ENCODE peak calls at places on chromosomes 1 and 21, in six cellular contexts. F, A, M, W, Y and P are unnamed samples.

GRCh38 chr21:19123053-19123452 is 719.5 kb upstream of the TMPRSS15 start:
- DNase-seq in F (no peak), A (no peak), M (no peak), W (no peak), Y (no peak), P (no peak)

GRCh38 chr1:92754000-92754787 is 30.7 kb downstream of the EVI5 start:
- DNase-seq in F (peak; percentile 80), A (no peak), M (no peak), W (no peak), Y (peak; percentile 84), P (peak; percentile 81)

GRCh38 chr1:246001142-246001812 is 505.8 kb downstream of the SMYD3 start:
- DNase-seq in F (peak; percentile 71), A (no peak), M (no peak), W (no peak), Y (peak; percentile 90), P (peak; percentile 89)

GRCh38 chr1:160046494-160047115 is 14.8 kb upstream of the PIGM start:
- DNase-seq in F (peak; percentile 36), A (peak; percentile 61), M (no peak), W (peak; percentile 48), Y (no peak), P (no peak)

GRCh38 chr1:42164551-42165420 is at the start of gene GUCA2A:
- DNase-seq in F (no peak), A (peak; percentile 89), M (peak; percentile 70), W (peak; percentile 40), Y (no peak), P (no peak)

GRCh38 chr1:101264699-101265098 is 27.9 kb downstream of the S1PR1 start:
- DNase-seq in F (no peak), A (no peak), M (no peak), W (no peak), Y (no peak), P (peak; percentile 29)

GRCh38 chr1:230915079-230915478 is 46.8 kb upstream of the C1orf198 start:
- DNase-seq in F (no peak), A (no peak), M (no peak), W (peak; percentile 74), Y (peak; percentile 21), P (no peak)

GRCh38 chr1:55252942-55253589 is 37.9 kb upstream of the USP24 start:
- DNase-seq in F (no peak), A (no peak), M (no peak), W (no peak), Y (no peak), P (no peak)

GRCh38 chr21:40176732-40177131 is 309.5 kb downstream of the PCP4 start:
- DNase-seq in F (no peak), A (no peak), M (no peak), W (no peak), Y (no peak), P (no peak)

GRCh38 chr1:56644941-56645662 is at the start of gene PRKAA2:
- DNase-seq in F (peak; percentile 14), A (peak; percentile 56), M (peak; percentile 80), W (peak; percentile 81), Y (no peak), P (no peak)

GRCh38 chr1:183986941-183987340 is 50.6 kb downstream of the COLGALT2 start:
- DNase-seq in F (no peak), A (no peak), M (no peak), W (no peak), Y (no peak), P (peak; percentile 27)

GRCh38 chr1:153359241-153359640 is 1.6 kb downstream of the S100A9 start:
- DNase-seq in F (no peak), A (no peak), M (no peak), W (no peak), Y (no peak), P (no peak)

GRCh38 chr1:25017436-25018109 is 87.5 kb upstream of the RUNX3 start:
- DNase-seq in F (no peak), A (no peak), M (no peak), W (no peak), Y (no peak), P (no peak)

GRCh38 chr1:76835203-76835602 is 32.1 kb upstream of the ST6GALNAC5 start:
- DNase-seq in F (no peak), A (no peak), M (no peak), W (no peak), Y (peak; percentile 77), P (no peak)

GRCh38 chr1:229254910-229255541 is 15.9 kb upstream of the RAB4A start:
- DNase-seq in F (peak; percentile 41), A (no peak), M (no peak), W (peak; percentile 49), Y (no peak), P (no peak)

GRCh38 chr21:37546299-37546908 is 179.8 kb downstream of the DYRK1A start:
- DNase-seq in F (no peak), A (no peak), M (no peak), W (no peak), Y (no peak), P (no peak)

GRCh38 chr1:12424793-12425192 is 193.2 kb downstream of the DHRS3 start:
- DNase-seq in F (no peak), A (no peak), M (no peak), W (no peak), Y (no peak), P (no peak)

GRCh38 chr1:55684131-55684650 is 469.0 kb upstream of the USP24 start:
- DNase-seq in F (no peak), A (no peak), M (no peak), W (no peak), Y (no peak), P (no peak)

GRCh38 chr1:192702212-192702993 is 66.5 kb downstream of the RGS13 start:
- DNase-seq in F (peak; percentile 89), A (no peak), M (no peak), W (no peak), Y (peak; percentile 88), P (peak; percentile 16)

GRCh38 chr1:115732307-115732706 is 36.2 kb downstream of the CASQ2 start:
- DNase-seq in F (no peak), A (no peak), M (no peak), W (no peak), Y (no peak), P (no peak)

GRCh38 chr1:77533660-77534295 is 148.7 kb downstream of the ZZZ3 start:
- DNase-seq in F (peak; percentile 83), A (peak; percentile 55), M (no peak), W (peak; percentile 71), Y (peak; percentile 43), P (peak; percentile 46)

GRCh38 chr1:150615346-150616201 is 13.8 kb downstream of the ENSA start:
- DNase-seq in F (no peak), A (no peak), M (no peak), W (no peak), Y (no peak), P (no peak)

GRCh38 chr1:24108334-24109165 is 3.4 kb downstream of the MYOM3 start:
- DNase-seq in F (peak; percentile 43), A (peak; percentile 91), M (no peak), W (peak; percentile 58), Y (peak; percentile 89), P (peak; percentile 31)

GRCh38 chr21:33642027-33642895 is at the start of gene ITSN1:
- DNase-seq in F (peak; percentile 100), A (peak; percentile 100), M (peak; percentile 100), W (peak; percentile 100), Y (peak; percentile 99), P (peak; percentile 99)

GRCh38 chr1:41919764-41920397 is 1.2 kb upstream of the HIVEP3 start:
- DNase-seq in F (peak; percentile 18), A (no peak), M (peak; percentile 88), W (peak; percentile 37), Y (peak; percentile 44), P (no peak)

GRCh38 chr1:185646202-185646683 is 87.9 kb upstream of the HMCN1 start:
- DNase-seq in F (peak; percentile 94), A (no peak), M (no peak), W (peak; percentile 90), Y (peak; percentile 99), P (peak; percentile 97)

GRCh38 chr1:90317628-90318027 is 322.7 kb downstream of the ZNF326 start:
- DNase-seq in F (no peak), A (no peak), M (no peak), W (no peak), Y (no peak), P (no peak)

DNA sequence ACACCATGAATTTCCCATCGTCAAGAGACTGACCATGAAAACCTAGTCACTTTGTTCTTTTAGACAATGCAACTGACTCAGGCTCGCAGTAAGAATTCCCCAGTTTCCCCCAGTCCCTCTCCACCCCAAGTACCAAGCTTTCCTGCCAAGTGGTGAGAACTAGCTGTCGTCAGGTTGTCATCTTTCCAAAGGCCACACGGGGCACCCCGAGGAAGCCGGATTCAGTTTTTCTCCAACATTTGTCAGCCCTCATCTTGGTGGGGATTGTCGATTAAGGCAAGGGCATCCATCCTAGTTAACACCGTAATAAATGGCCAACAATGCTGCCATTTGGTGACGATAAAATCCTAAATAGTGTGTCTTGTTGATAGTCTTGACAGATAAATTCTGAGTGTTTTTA is 56.0 kb upstream of the PROX1 start:
- DNase-seq in F (no peak), A (no peak), M (no peak), W (no peak), Y (no peak), P (no peak)
- TF ChIP-seq CTCF in F (no peak), A (no peak), M (no peak), W (no peak), Y (no peak), P (no peak)

GRCh38 chr1:178645826-178646200 is 79.2 kb upstream of the RALGPS2 start:
- DNase-seq in F (peak; percentile 29), A (no peak), M (no peak), W (no peak), Y (peak; percentile 86), P (no peak)

GRCh38 chr1:178644308-178645120 is 80.5 kb upstream of the RALGPS2 start:
- DNase-seq in F (peak; percentile 71), A (peak; percentile 68), M (no peak), W (peak; percentile 54), Y (peak; percentile 47), P (no peak)

GRCh38 chr1:178646821-178647220 is 78.2 kb upstream of the RALGPS2 start:
- DNase-seq in F (no peak), A (no peak), M (no peak), W (no peak), Y (no peak), P (no peak)

GRCh38 chr1:178645157-178645825 is 79.8 kb upstream of the RALGPS2 start:
- DNase-seq in F (no peak), A (no peak), M (no peak), W (no peak), Y (no peak), P (no peak)

DNA sequence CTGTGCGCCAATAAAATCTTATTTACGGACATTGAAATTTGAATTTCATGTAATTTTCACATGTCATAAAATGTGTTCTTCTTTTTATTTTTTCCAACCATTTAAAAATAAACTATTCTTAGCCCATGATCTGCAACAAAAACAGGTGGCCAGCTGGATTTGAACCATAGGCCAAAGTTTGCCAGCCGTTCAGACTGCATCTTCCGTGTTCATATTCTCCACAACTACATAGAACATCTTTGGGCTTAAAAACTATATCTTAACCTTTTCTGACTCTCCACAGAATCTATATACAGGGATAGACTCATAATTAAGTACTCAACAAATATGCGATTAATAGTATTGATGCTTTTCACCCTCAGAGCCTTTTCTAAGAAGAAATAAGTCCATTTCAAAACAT is 81.2 kb upstream of the RALGPS2 start:
- DNase-seq in F (no peak), A (no peak), M (no peak), W (no peak), Y (no peak), P (no peak)
- H3K4me3 ChIP-seq in F (no peak overlapping the region), A (no peak overlapping the region), M (no peak overlapping the region), W (no peak overlapping the region), Y (no peak overlapping the region), P (no peak overlapping the region)

GRCh38 chr1:226444901-226445300 is 37.0 kb upstream of the PARP1 start:
- DNase-seq in F (no peak), A (no peak), M (no peak), W (no peak), Y (no peak), P (no peak)
- TF ChIP-seq CTCF in F (no peak), A (no peak), M (no peak), W (no peak), Y (no peak), P (no peak)

GRCh38 chr1:62012821-62013220 is 181.8 kb upstream of the L1TD1 start:
- DNase-seq in F (peak; percentile 2), A (no peak), M (no peak), W (no peak), Y (no peak), P (no peak)
- H3K4me3 ChIP-seq in F (no peak overlapping the region), A (no peak overlapping the region), M (no peak overlapping the region), W (no peak overlapping the region), Y (no peak overlapping the region), P (no peak overlapping the region)